ENCODE peak calls at places on chromosomes 7 and 10, in nine cellular contexts. N, O, J, F, B, R, C, U and D are unnamed samples.
A peak's percentile ranks its signal among the peaks of the same experiment; 100 is the strongest.

GRCh38 chr10:78332013-78332412 is 298.4 kb downstream of the RPS24 start:
- DNase-seq in U (peak; percentile 51), F (no peak), R (peak; percentile 40), J (no peak), O (no peak), N (no peak), B (no peak), C (no peak), D (peak; percentile 51)

GRCh38 chr7:145331076-145331475 is 495.2 kb upstream of the TPK1 start:
- DNase-seq in B (no peak), J (no peak), U (no peak), C (no peak), F (no peak), N (no peak), O (no peak), R (no peak), D (no peak)

GRCh38 chr7:39921505-39922250 is 28.4 kb upstream of the CDK13 start:
- DNase-seq in B (no peak), R (no peak), J (no peak), N (no peak), O (no peak), U (no peak), C (no peak), F (no peak), D (no peak)

GRCh38 chr7:13104128-13104527 is 416.7 kb downstream of the ARL4A start:
- DNase-seq in R (no peak), C (no peak), N (no peak), J (no peak), F (no peak), O (no peak), B (no peak), U (no peak), D (no peak)

GRCh38 chr7:4650471-4651047 is 31.5 kb upstream of the FOXK1 start:
- DNase-seq in O (no peak), N (no peak), J (no peak), B (no peak), F (no peak), C (no peak), U (peak; percentile 68), R (no peak), D (no peak)

GRCh38 chr7:86667732-86668131 is 24.0 kb downstream of the GRM3 start:
- DNase-seq in U (no peak), R (no peak), C (peak; percentile 63), F (no peak), N (no peak), O (no peak), B (no peak), J (no peak), D (no peak)

GRCh38 chr10:6044651-6045599 is 17.2 kb downstream of the IL2RA start:
- DNase-seq in U (no peak), B (no peak), J (no peak), N (no peak), O (peak; percentile 16), F (no peak), R (no peak), C (peak; percentile 71), D (no peak)

GRCh38 chr7:73860859-73861258 is at the start of gene TMEM270:
- DNase-seq in B (no peak), F (no peak), R (no peak), U (no peak), O (no peak), N (no peak), J (no peak), C (no peak), D (no peak)

GRCh38 chr7:49644402-49645166 is 128.9 kb upstream of the VWC2 start:
- DNase-seq in U (no peak), C (no peak), O (no peak), J (no peak), B (no peak), F (no peak), R (no peak), N (no peak), D (no peak)

GRCh38 chr7:101915000-101915399 is 97.6 kb downstream of the CUX1 start:
- DNase-seq in R (no peak), U (no peak), J (no peak), B (no peak), C (no peak), F (no peak), O (no peak), N (no peak), D (no peak)

GRCh38 chr7:90973146-90973545 is 291.1 kb upstream of the FZD1 start:
- DNase-seq in B (no peak), O (no peak), R (peak; percentile 27), F (no peak), C (no peak), U (peak; percentile 31), N (no peak), J (no peak), D (no peak)

GRCh38 chr7:1403844-1404404 is 55.3 kb downstream of the MICALL2 start:
- DNase-seq in F (no peak), U (peak; percentile 70), O (no peak), R (peak; percentile 40), B (peak; percentile 38), N (peak; percentile 55), C (peak; percentile 15), J (no peak), D (no peak)

GRCh38 chr7:112985377-112985987 is 101.1 kb downstream of the GPR85 start:
- DNase-seq in J (no peak), U (peak; percentile 11), C (no peak), O (no peak), F (no peak), R (peak; percentile 40), B (no peak), N (no peak), D (no peak)

GRCh38 chr7:135846339-135846738 is 97.7 kb upstream of the FAM180A start:
- DNase-seq in N (no peak), J (no peak), R (no peak), B (no peak), F (no peak), U (no peak), O (no peak), C (no peak), D (no peak)

GRCh38 chr7:921071-921461 is 33.4 kb downstream of the ADAP1 start:
- DNase-seq in U (no peak), C (no peak), J (no peak), F (no peak), O (no peak), N (no peak), R (no peak), B (no peak), D (no peak)

GRCh38 chr10:62183857-62184805 is 84.5 kb downstream of the RTKN2 start:
- DNase-seq in F (no peak), C (no peak), U (no peak), R (no peak), O (no peak), J (no peak), B (no peak), N (no peak), D (no peak)